ENCODE peak calls at places on chromosomes 2 and 18, in ten cellular contexts. P is glutamatergic neuron; O is SJSA1; I is COR-L47; A is fibroblast of mammary gland; J is AG04449; K is activated naive CD4-positive, alpha-beta T cell; U is T-helper 1 cell; F is NB4; S is stomach. T is an unnamed sample.

GRCh38 chr2:437772-438393 is 150.0 kb upstream of the ALKAL2 start:
- DNase-seq in A (no peak), J (no peak), S (peak; percentile 55), P (peak; percentile 40), I (peak; percentile 78), O (no peak), U (peak; percentile 31), F (peak; percentile 73), K (no peak), T (no peak)

GRCh38 chr2:46555011-46555410 is 75.6 kb downstream of the TMEM247 start:
- DNase-seq in K (no peak), U (no peak), A (no peak), P (peak; percentile 30), F (peak; percentile 36), O (no peak), S (no peak), I (no peak), J (no peak), T (no peak)

GRCh38 chr2:106161938-106162814 is 31.9 kb downstream of the UXS1 start:
- DNase-seq in J (no peak), I (no peak), S (peak; percentile 38), K (no peak), F (peak; percentile 15), A (no peak), U (no peak), P (no peak), O (no peak), T (peak; percentile 48)

GRCh38 chr2:104825124-104825865 is 28.6 kb upstream of the POU3F3 start:
- DNase-seq in F (no peak), A (no peak), J (no peak), O (no peak), P (no peak), K (no peak), U (no peak), S (no peak), I (no peak), T (no peak)

GRCh38 chr2:230660294-230661060 is 52.2 kb upstream of the CAB39 start:
- DNase-seq in I (no peak), F (peak; percentile 92), S (peak; percentile 46), O (no peak), U (no peak), P (no peak), K (no peak), J (no peak), A (no peak), T (no peak)

GRCh38 chr18:48809365-48809764 is 141.4 kb downstream of the SMAD7 start:
- DNase-seq in J (no peak), P (no peak), A (no peak), K (no peak), F (no peak), I (no peak), S (no peak), U (no peak), O (no peak), T (no peak)

GRCh38 chr18:73986711-73987110 is 160.9 kb downstream of the FBXO15 start:
- DNase-seq in A (peak; percentile 62), U (no peak), K (no peak), S (no peak), J (no peak), I (no peak), F (no peak), O (no peak), P (no peak), T (no peak)

GRCh38 chr2:234996467-234997270 is 44.9 kb downstream of the SH3BP4 start:
- DNase-seq in J (peak; percentile 73), I (no peak), O (peak; percentile 99), K (no peak), S (no peak), F (no peak), P (no peak), U (no peak), A (no peak), T (peak; percentile 67)

GRCh38 chr2:168371273-168371992 is 84.6 kb upstream of the CERS6 start:
- DNase-seq in F (no peak), P (no peak), K (no peak), A (no peak), U (no peak), S (no peak), O (no peak), J (no peak), I (no peak), T (no peak)

GRCh38 chr18:57951110-57951796 is 92.8 kb upstream of the NEDD4L start:
- DNase-seq in U (no peak), S (no peak), K (no peak), P (no peak), I (no peak), O (no peak), F (no peak), J (no peak), A (no peak), T (no peak)

GRCh38 chr2:178404380-178404767 is 46.6 kb downstream of the PRKRA start:
- DNase-seq in A (peak; percentile 90), F (peak; percentile 88), S (no peak), U (no peak), I (peak; percentile 29), K (no peak), O (peak; percentile 52), J (no peak), P (peak; percentile 58), T (peak; percentile 73)

GRCh38 chr18:58567453-58568196 is 61.3 kb downstream of the ALPK2 start:
- DNase-seq in O (peak; percentile 15), F (no peak), I (no peak), P (no peak), U (no peak), S (no peak), K (no peak), J (peak; percentile 93), A (peak; percentile 100), T (peak; percentile 90)

GRCh38 chr2:127408004-127408806 is 10.0 kb upstream of the PROC start:
- DNase-seq in I (peak; percentile 93), U (peak; percentile 84), A (peak; percentile 77), J (no peak), K (peak; percentile 68), P (peak; percentile 81), S (peak; percentile 95), O (peak; percentile 95), F (peak; percentile 96), T (peak; percentile 92)

GRCh38 chr2:230326453-230327417 is at the start of gene SP140L:
- DNase-seq in K (peak; percentile 44), U (peak; percentile 57), J (peak; percentile 29), P (no peak), O (peak; percentile 85), S (peak; percentile 77), A (peak; percentile 76), F (peak; percentile 90), I (no peak), T (peak; percentile 84)

GRCh38 chr2:128404709-128405466 is 86.2 kb upstream of the HS6ST1 start:
- DNase-seq in P (no peak), S (peak; percentile 9), J (no peak), I (no peak), K (no peak), F (no peak), O (no peak), U (no peak), A (no peak), T (no peak)

GRCh38 chr18:23337599-23338444 is 115.3 kb upstream of the RIOK3 start:
- DNase-seq in F (no peak), J (no peak), U (no peak), A (peak; percentile 36), I (peak; percentile 87), O (peak; percentile 11), P (no peak), K (no peak), S (no peak), T (peak; percentile 52)

GRCh38 chr2:126657146-126657635 is 1.2 kb downstream of the GYPC start:
- DNase-seq in O (no peak), S (peak; percentile 42), U (no peak), K (peak; percentile 10), I (no peak), F (peak; percentile 90), J (peak; percentile 83), P (no peak), A (peak; percentile 96), T (peak; percentile 95)

GRCh38 chr2:26251893-26252292 is 7.2 kb downstream of the HADHB start:
- DNase-seq in J (no peak), K (no peak), F (no peak), S (peak; percentile 39), I (no peak), O (no peak), P (no peak), U (no peak), A (peak; percentile 28), T (peak; percentile 37)

GRCh38 chr18:36440614-36441013 is 143.1 kb downstream of the FHOD3 start:
- DNase-seq in S (no peak), A (no peak), P (no peak), F (no peak), I (no peak), J (no peak), U (no peak), K (no peak), O (no peak), T (peak; percentile 35)

GRCh38 chr18:48866028-48866733 is 84.6 kb downstream of the SMAD7 start:
- DNase-seq in S (peak; percentile 84), O (no peak), K (no peak), I (peak; percentile 98), F (no peak), P (peak; percentile 8), U (no peak), J (peak; percentile 12), A (peak; percentile 59), T (peak; percentile 66)

GRCh38 chr18:78735131-78736014 is 244.2 kb upstream of the SALL3 start:
- DNase-seq in O (no peak), I (no peak), K (no peak), F (no peak), S (peak; percentile 23), A (no peak), U (no peak), P (no peak), J (no peak), T (no peak)

GRCh38 chr2:71804251-71804650 is 343.4 kb downstream of the CYP26B1 start:
- DNase-seq in J (no peak), S (no peak), K (no peak), I (no peak), A (no peak), F (peak; percentile 17), O (no peak), U (no peak), P (no peak), T (no peak)

GRCh38 chr2:85584354-85584856 is at the start of gene VAMP5:
- DNase-seq in I (no peak), A (no peak), U (no peak), K (no peak), J (no peak), S (peak; percentile 53), O (no peak), P (peak; percentile 50), F (no peak), T (no peak)

GRCh38 chr2:180847073-180847472 is 133.3 kb upstream of the UBE2E3 start:
- DNase-seq in S (no peak), O (no peak), U (no peak), K (no peak), F (no peak), I (no peak), P (no peak), A (no peak), J (no peak), T (no peak)

GRCh38 chr2:165601866-165602636 is 132.6 kb downstream of the CSRNP3 start:
- DNase-seq in I (no peak), A (peak; percentile 82), O (no peak), P (no peak), F (peak; percentile 37), S (no peak), K (no peak), J (peak; percentile 1), U (no peak), T (peak; percentile 88)

GRCh38 chr2:38668787-38669479 is 3.0 kb downstream of the GALM start:
- DNase-seq in O (no peak), A (no peak), P (no peak), U (no peak), K (no peak), F (no peak), I (no peak), S (no peak), J (no peak), T (no peak)

GRCh38 chr2:200445284-200445683 is 64.6 kb downstream of the KCTD18 start:
- DNase-seq in F (no peak), I (no peak), O (no peak), P (no peak), U (no peak), J (no peak), K (no peak), S (no peak), A (no peak), T (no peak)

GRCh38 chr18:14970027-14970426 is 222.1 kb downstream of the ANKRD30B start:
- DNase-seq in F (no peak), K (no peak), U (no peak), S (no peak), A (peak; percentile 14), O (no peak), I (no peak), J (no peak), P (no peak), T (no peak)